ENCODE peak calls at places on chromosomes 2 and 18, in ten cellular contexts. K, T, D, Z, O, C, Y, M, R and U are unnamed samples.

GRCh38 chr2:26623541-26624497 is 17.3 kb downstream of the CIB4 start:
- DNase-seq in Y (no peak), C (peak; percentile 71), Z (peak; percentile 42), R (no peak), D (peak; percentile 22), T (no peak), O (peak; percentile 44), K (no peak), M (peak; percentile 82), U (no peak)

GRCh38 chr18:76487076-76487475 is 8.0 kb downstream of the ZNF516 start:
- DNase-seq in R (no peak), Z (no peak), K (no peak), T (no peak), M (no peak), Y (no peak), O (peak; percentile 51), C (peak; percentile 64), D (no peak), U (no peak)

GRCh38 chr18:46920067-46920466 is 2.7 kb downstream of the KATNAL2 start:
- DNase-seq in K (no peak), O (no peak), Y (no peak), C (no peak), R (no peak), D (no peak), Z (no peak), M (no peak), T (no peak), U (no peak)

GRCh38 chr2:154623819-154624218 is 74.7 kb upstream of the KCNJ3 start:
- DNase-seq in C (peak; percentile 17), D (no peak), R (peak; percentile 55), O (peak; percentile 0), K (no peak), Y (peak; percentile 36), M (peak; percentile 43), T (no peak), Z (no peak), U (peak; percentile 48)

GRCh38 chr18:3832211-3832610 is 382.2 kb downstream of the TGIF1 start:
- DNase-seq in K (no peak), M (no peak), Z (no peak), D (no peak), R (no peak), O (no peak), C (no peak), T (no peak), Y (no peak), U (no peak)

GRCh38 chr18:48943333-48943732 is 7.4 kb downstream of the SMAD7 start:
- DNase-seq in T (no peak), Y (peak; percentile 15), M (no peak), K (no peak), C (no peak), O (no peak), Z (no peak), D (no peak), R (no peak), U (no peak)

GRCh38 chr18:43665239-43665788 is 388.0 kb upstream of the SYT4 start:
- DNase-seq in K (no peak), C (peak; percentile 92), O (peak; percentile 94), Z (no peak), M (no peak), T (no peak), D (no peak), R (no peak), Y (peak; percentile 97), U (no peak)

GRCh38 chr2:44291281-44292248 is 16.3 kb downstream of the SLC3A1 start:
- DNase-seq in T (peak; percentile 97), C (peak; percentile 64), Y (peak; percentile 86), K (peak; percentile 90), M (peak; percentile 68), R (no peak), O (peak; percentile 75), Z (no peak), D (peak; percentile 82), U (peak; percentile 55)

GRCh38 chr2:8303322-8303832 is 378.5 kb upstream of the ID2 start:
- DNase-seq in K (peak; percentile 82), D (peak; percentile 68), M (peak; percentile 74), O (no peak), Y (no peak), R (no peak), T (no peak), Z (peak; percentile 85), C (peak; percentile 34), U (no peak)

GRCh38 chr18:37294951-37295350 is 270.6 kb downstream of the CELF4 start:
- DNase-seq in C (no peak), D (no peak), Z (no peak), O (no peak), M (peak; percentile 3), T (no peak), R (peak; percentile 39), Y (peak; percentile 37), K (no peak), U (peak; percentile 79)

GRCh38 chr2:133171396-133172004 is 396.8 kb downstream of the NCKAP5 start:
- DNase-seq in T (no peak), M (peak; percentile 9), Y (peak; percentile 71), R (peak; percentile 67), D (no peak), C (peak; percentile 79), K (no peak), Z (no peak), O (peak; percentile 74), U (peak; percentile 77)

GRCh38 chr2:69945900-69946299 is 15.5 kb downstream of the ASPRV1 start:
- DNase-seq in K (peak; percentile 60), O (no peak), Y (no peak), R (no peak), D (no peak), C (no peak), Z (no peak), T (no peak), M (no peak), U (no peak)

GRCh38 chr2:8009010-8009597 is 672.8 kb upstream of the ID2 start:
- DNase-seq in M (peak; percentile 32), D (no peak), Z (no peak), T (no peak), R (no peak), Y (peak; percentile 72), K (no peak), O (peak; percentile 42), C (no peak), U (no peak)

GRCh38 chr2:236562434-236562833 is 7.2 kb upstream of the ACKR3 start:
- DNase-seq in O (peak; percentile 13), R (no peak), M (peak; percentile 8), C (peak; percentile 30), Z (no peak), T (no peak), D (no peak), K (no peak), Y (no peak), U (peak; percentile 24)
- H3K4me1 ChIP-seq in O (no peaks in the 10 kb centered on the region), R (no peaks in the 10 kb centered on the region), M (no peaks in the 10 kb centered on the region), C (no peaks in the 10 kb centered on the region), Z (peaks cover 5% of the 10 kb centered on the region), T (peaks cover 5% of the 10 kb centered on the region), D (no peaks in the 10 kb centered on the region), K (peaks cover 8% of the 10 kb centered on the region), Y (no peaks in the 10 kb centered on the region), U (peaks cover 4% of the 10 kb centered on the region)

GRCh38 chr18:62716679-62717058 is 1.3 kb downstream of the PHLPP1 start:
- DNase-seq in O (no peak), D (peak; percentile 79), Y (peak; percentile 56), M (peak; percentile 43), Z (peak; percentile 84), R (no peak), C (peak; percentile 14), K (peak; percentile 89), T (no peak), U (peak; percentile 72)

GRCh38 chr18:62720048-62720447 is 4.7 kb downstream of the PHLPP1 start:
- DNase-seq in M (no peak), O (no peak), R (no peak), Z (no peak), K (no peak), C (no peak), D (no peak), T (no peak), Y (no peak), U (peak; percentile 26)

GRCh38 chr18:62717850-62718229 is 2.5 kb downstream of the PHLPP1 start:
- DNase-seq in T (peak; percentile 38), M (no peak), C (peak; percentile 44), Z (no peak), O (peak; percentile 26), Y (peak; percentile 45), K (no peak), D (no peak), R (no peak), U (no peak)

GRCh38 chr18:62717059-62717849 is 1.9 kb downstream of the PHLPP1 start:
- DNase-seq in O (peak; percentile 71), M (peak; percentile 38), R (no peak), D (no peak), Y (peak; percentile 86), K (no peak), T (peak; percentile 94), Z (no peak), C (peak; percentile 52), U (peak; percentile 30)

GRCh38 chr18:62718268-62718800 is 3.0 kb downstream of the PHLPP1 start:
- DNase-seq in R (no peak), Y (no peak), K (no peak), O (no peak), M (no peak), T (no peak), Z (no peak), C (no peak), D (no peak), U (no peak)
- H3K4me1 ChIP-seq in R (no peaks in the 10 kb centered on the region), Y (peaks cover 18% of the 10 kb centered on the region), K (peaks cover 3% of the 10 kb centered on the region), O (peaks cover 5% of the 10 kb centered on the region), M (peaks cover 16% of the 10 kb centered on the region), T (peaks cover 31% of the 10 kb centered on the region), Z (peaks cover 66% of the 10 kb centered on the region), C (peaks cover 3% of the 10 kb centered on the region), D (no peaks in the 10 kb centered on the region), U (peaks cover 24% of the 10 kb centered on the region)

DNA sequence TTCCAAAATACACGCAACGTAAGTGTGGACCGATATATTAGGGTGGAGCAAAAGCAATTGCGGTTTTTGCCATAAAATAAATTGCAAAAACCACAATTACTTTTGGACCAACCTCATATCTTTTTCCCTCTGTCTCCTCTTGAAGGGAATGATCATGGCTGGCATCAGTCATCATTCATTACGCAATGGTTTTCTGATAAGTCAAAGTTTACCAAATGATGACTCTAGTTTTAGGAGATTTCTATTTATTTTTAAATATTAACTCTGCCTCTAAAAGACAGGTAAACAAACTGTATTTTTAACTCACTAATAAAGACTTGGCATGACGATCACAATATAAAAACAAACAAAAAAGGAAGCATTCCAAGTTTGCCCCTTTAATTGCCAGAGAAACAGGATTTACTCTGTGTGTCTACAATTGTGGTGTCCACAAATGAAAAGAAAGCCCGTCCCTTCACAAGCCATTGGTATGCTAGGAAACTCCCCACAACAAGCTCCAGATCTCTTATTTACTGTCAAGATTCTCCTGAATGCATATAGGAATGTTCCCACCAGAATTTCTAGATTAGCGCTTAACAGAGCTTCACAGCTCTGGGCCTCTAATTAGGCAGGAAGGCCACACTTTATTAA is 61.3 kb downstream of the IRS1 start:
- DNase-seq in M (no peak), K (no peak), T (no peak), O (no peak), D (no peak), Y (no peak), C (no peak), Z (no peak), R (no peak), U (no peak)
- H3K4me1 ChIP-seq in M (peaks cover 19% of the 10 kb centered on the region), K (peaks cover 8% of the 10 kb centered on the region), T (peaks cover 16% of the 10 kb centered on the region), O (peaks cover 22% of the 10 kb centered on the region), D (no peaks in the 10 kb centered on the region), Y (no peaks in the 10 kb centered on the region), C (peaks cover 11% of the 10 kb centered on the region), Z (peaks cover 18% of the 10 kb centered on the region), R (no peaks in the 10 kb centered on the region), U (peaks cover 18% of the 10 kb centered on the region)

DNA sequence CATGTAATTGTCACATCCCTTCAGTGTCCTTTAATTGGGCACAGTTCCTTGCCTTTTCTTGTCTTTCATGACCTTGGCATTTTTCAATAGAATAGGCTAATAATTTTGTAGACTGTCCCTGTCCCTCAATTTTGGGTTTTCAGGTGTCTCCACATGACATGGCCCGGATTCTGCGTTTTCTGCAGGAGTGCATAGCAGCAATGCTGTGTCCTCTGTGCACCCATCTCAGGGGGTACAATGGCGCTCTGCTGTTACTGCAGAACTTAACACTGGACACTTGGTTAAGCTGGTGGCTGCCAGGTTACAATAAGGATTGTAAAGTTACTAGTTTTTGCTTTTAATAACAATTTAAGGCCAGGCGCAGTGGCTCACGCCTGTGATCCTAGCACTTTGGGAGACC is 51.3 kb downstream of the INPP5D start:
- DNase-seq in O (no peak), T (no peak), Y (no peak), K (no peak), M (no peak), R (no peak), Z (no peak), D (no peak), C (no peak), U (no peak)
- H3K4me1 ChIP-seq in O (no peaks in the 10 kb centered on the region), T (no peaks in the 10 kb centered on the region), Y (no peaks in the 10 kb centered on the region), K (no peaks in the 10 kb centered on the region), M (no peaks in the 10 kb centered on the region), R (peaks cover 10% of the 10 kb centered on the region), Z (peaks cover 2% of the 10 kb centered on the region), D (no peaks in the 10 kb centered on the region), C (no peaks in the 10 kb centered on the region), U (no peaks in the 10 kb centered on the region)